ENCODE peak calls at places on chromosomes 11 and 22, in ten cellular contexts. G, I, A, Q, O, L, U, K, F and N are unnamed samples. For H3K36me3, the result is how much of the 10 kb centered on the place peaks cover.

GRCh38 chr22:21816787-21817496 is 50.5 kb downstream of the MAPK1 start:
- DNase-seq in G (peak), I (peak), A (peak), Q (no peak), O (no peak), L (no peak), U (no peak), K (peak), F (peak), N (peak)

GRCh38 chr11:73184953-73185671 is 33.0 kb upstream of the P2RY2 start:
- DNase-seq in G (peak), I (peak), A (peak), Q (no peak), O (peak), L (peak), U (no peak), K (peak), F (peak), N (peak)

GRCh38 chr11:118012083-118012669 is 26.0 kb downstream of the IL10RA start:
- DNase-seq in G (peak), I (no peak), A (peak), Q (no peak), O (no peak), L (peak), U (no peak), K (no peak), F (no peak), N (peak)

GRCh38 chr22:21762712-21763581 is 27.4 kb upstream of the YPEL1 start:
- DNase-seq in G (no peak), I (no peak), A (no peak), Q (no peak), O (no peak), L (peak), U (no peak), K (no peak), F (no peak), N (peak)

GRCh38 chr22:38305481-38306448 is 11.5 kb downstream of the CSNK1E start:
- DNase-seq in G (peak), I (no peak), A (no peak), Q (no peak), O (no peak), L (no peak), U (no peak), K (no peak), F (no peak), N (peak)

GRCh38 chr22:25282346-25282670 is 62.9 kb downstream of the CRYBB2 start:
- DNase-seq in G (no peak), I (no peak), A (no peak), Q (no peak), O (no peak), L (no peak), U (no peak), K (no peak), F (no peak), N (no peak)

GRCh38 chr22:29877620-29878019 is 5.4 kb upstream of the MTMR3 start:
- DNase-seq in G (peak), I (no peak), A (no peak), Q (no peak), O (no peak), L (no peak), U (no peak), K (no peak), F (no peak), N (no peak)

GRCh38 chr11:119473226-119473625 is 50.3 kb upstream of the THY1 start:
- DNase-seq in G (no peak), I (no peak), A (no peak), Q (no peak), O (no peak), L (no peak), U (no peak), K (no peak), F (no peak), N (no peak)

GRCh38 chr11:24496728-24497396 is at the start of gene LUZP2:
- DNase-seq in G (peak), I (no peak), A (no peak), Q (no peak), O (no peak), L (peak), U (no peak), K (no peak), F (no peak), N (no peak)

GRCh38 chr11:33835143-33835878 is 56.6 kb downstream of the LMO2 start:
- DNase-seq in G (peak), I (no peak), A (no peak), Q (no peak), O (no peak), L (no peak), U (no peak), K (no peak), F (no peak), N (peak)

GRCh38 chr11:33160147-33160546 is 1.1 kb downstream of the CSTF3 start:
- DNase-seq in G (peak), I (no peak), A (no peak), Q (no peak), O (no peak), L (no peak), U (no peak), K (no peak), F (no peak), N (no peak)

GRCh38 chr11:66115638-66116410 is 45.8 kb downstream of the PACS1 start:
- DNase-seq in G (no peak), I (no peak), A (no peak), Q (no peak), O (no peak), L (no peak), U (no peak), K (no peak), F (no peak), N (peak)

GRCh38 chr11:72629266-72629665 is 45.0 kb downstream of the PDE2A start:
- DNase-seq in G (peak), I (no peak), A (no peak), Q (no peak), O (no peak), L (no peak), U (no peak), K (no peak), F (no peak), N (peak)

GRCh38 chr22:30159561-30160353 is 79.5 kb downstream of the HORMAD2 start:
- DNase-seq in G (peak), I (no peak), A (no peak), Q (no peak), O (no peak), L (no peak), U (no peak), K (no peak), F (no peak), N (peak)

GRCh38 chr22:20459862-20460261 is 22.2 kb upstream of the SCARF2 start:
- DNase-seq in G (no peak), I (no peak), A (no peak), Q (no peak), O (no peak), L (peak), U (no peak), K (no peak), F (no peak), N (no peak)

GRCh38 chr11:72263363-72263762 is 19.4 kb upstream of the PHOX2A start:
- DNase-seq in G (peak), I (no peak), A (peak), Q (no peak), O (no peak), L (no peak), U (no peak), K (no peak), F (no peak), N (no peak)

DNA sequence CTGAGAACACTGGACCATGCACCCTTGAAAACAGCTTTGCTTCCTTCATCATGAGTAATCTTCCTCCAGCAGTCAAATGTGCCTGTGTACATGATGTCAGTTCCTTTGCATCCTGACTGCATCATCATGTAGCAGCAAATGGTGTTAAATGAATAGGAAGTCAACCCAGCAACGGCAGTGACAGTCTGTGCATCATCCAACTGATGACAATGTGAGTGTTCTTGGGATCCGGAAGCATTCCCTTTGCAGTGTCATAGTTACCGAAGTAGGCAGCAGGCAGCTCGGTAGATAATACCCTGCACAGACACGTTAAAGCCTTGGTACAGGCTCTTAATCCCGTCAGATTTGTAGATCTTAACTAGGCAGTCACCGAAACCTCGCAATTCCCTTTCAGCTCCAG is 2.5 kb downstream of the WBP2NL start:
- DNase-seq in G (peak), I (no peak), A (no peak), Q (no peak), O (no peak), L (no peak), U (no peak), K (no peak), F (no peak), N (no peak)
- H3K4me3 ChIP-seq in G (no peak), I (no peak), A (no peak), Q (no peak), O (no peak), L (no peak), U (no peak), K (no peak), F (no peak), N (no peak)

GRCh38 chr11:74233683-74234082 is 62.6 kb downstream of the PPME1 start:
- DNase-seq in G (no peak), I (no peak), A (no peak), Q (no peak), O (no peak), L (no peak), U (no peak), K (no peak), F (no peak), N (no peak)
- H3K36me3 ChIP-seq in G (half or more), I (under half), A (half or more), Q (half or more), O (half or more), L (half or more), U (under half), K (under half), F (under half), N (under half)

GRCh38 chr11:61955031-61955415 is 4.9 kb downstream of the BEST1 start:
- DNase-seq in G (peak), I (no peak), A (peak), Q (no peak), O (no peak), L (peak), U (peak), K (peak), F (no peak), N (no peak)
- H3K4me3 ChIP-seq in G (peak), I (no peak), A (no peak), Q (peak), O (peak), L (peak), U (peak), K (no peak), F (no peak), N (peak)

DNA sequence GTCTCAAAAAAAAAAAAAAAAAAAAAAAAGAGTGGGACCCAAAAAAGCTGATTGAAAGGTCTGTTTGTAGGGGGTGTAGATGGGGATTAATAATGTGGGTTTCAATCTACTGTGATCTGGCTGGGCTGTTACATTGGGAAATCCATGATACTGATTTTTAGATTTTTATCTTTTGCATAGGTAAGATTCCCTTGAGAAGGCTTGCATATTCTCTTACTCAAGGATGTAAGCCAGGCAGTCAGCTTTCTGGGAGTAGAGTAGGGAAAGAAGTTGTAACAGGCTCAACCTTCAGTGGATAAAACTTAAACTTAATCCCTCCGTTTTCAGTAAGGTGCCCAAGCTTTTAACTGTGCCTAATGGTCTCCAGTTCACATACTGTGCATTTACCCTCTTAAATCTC is 1.9 kb upstream of the CHEK1 start:
- DNase-seq in G (no peak), I (no peak), A (no peak), Q (no peak), O (no peak), L (no peak), U (no peak), K (no peak), F (no peak), N (no peak)
- H3K36me3 ChIP-seq in G (under half), I (under half), A (half or more), Q (under half), O (under half), L (under half), U (under half), K (under half), F (under half), N (under half)

GRCh38 chr11:85679581-85679980 is 6.4 kb downstream of the CCDC89 start:
- DNase-seq in G (no peak), I (no peak), A (no peak), Q (no peak), O (no peak), L (no peak), U (no peak), K (no peak), F (no peak), N (no peak)

GRCh38 chr11:85680897-85681296 is 5.1 kb downstream of the CCDC89 start:
- DNase-seq in G (no peak), I (no peak), A (no peak), Q (no peak), O (no peak), L (no peak), U (no peak), K (no peak), F (no peak), N (no peak)

GRCh38 chr11:85682330-85683305 is 3.4 kb downstream of the CCDC89 start:
- DNase-seq in G (peak), I (no peak), A (peak), Q (peak), O (peak), L (peak), U (peak), K (peak), F (peak), N (no peak)

GRCh38 chr11:85685820-85686459 is at the start of gene CCDC89:
- DNase-seq in G (peak), I (no peak), A (no peak), Q (peak), O (peak), L (peak), U (peak), K (peak), F (no peak), N (peak)

GRCh38 chr11:85685131-85685819 is 720 bp downstream of the CCDC89 start:
- DNase-seq in G (peak), I (no peak), A (no peak), Q (no peak), O (no peak), L (peak), U (peak), K (no peak), F (no peak), N (peak)
- H3K4me3 ChIP-seq in G (peak), I (no peak), A (no peak), Q (peak), O (peak), L (peak), U (peak), K (no peak), F (no peak), N (no peak)

GRCh38 chr11:864928-865327 is 22.3 kb downstream of the TSPAN4 start:
- DNase-seq in G (no peak), I (no peak), A (no peak), Q (no peak), O (no peak), L (no peak), U (no peak), K (no peak), F (no peak), N (no peak)
- H3K36me3 ChIP-seq in G (under half), I (under half), A (under half), Q (half or more), O (half or more), L (under half), U (under half), K (under half), F (under half), N (under half)